ENCODE peak calls at places on chromosomes 4 and X, in seven cellular contexts. One of them, this sample, is unnamed.

GRCh38 chr4:101304916-101305315 is 42.4 kb downstream of the PPP3CA start:
- DNase-seq in NT2/D1: no peak
- DNase-seq in endodermal cell: no peak
- DNase-seq in cardiac muscle cell: peak; percentile 39
- DNase-seq in heart left ventricle: no peak
- DNase-seq in stomach: no peak
- DNase-seq in left ventricle myocardium inferior: no peak
- DNase-seq in this sample: peak; percentile 14

GRCh38 chr4:169272265-169272886 is 1.6 kb upstream of the SH3RF1 start:
- DNase-seq in stomach: no peak
- DNase-seq in left ventricle myocardium inferior: no peak
- DNase-seq in cardiac muscle cell: peak; percentile 50
- DNase-seq in endodermal cell: no peak
- DNase-seq in heart left ventricle: no peak
- DNase-seq in NT2/D1: no peak
- DNase-seq in this sample: no peak

GRCh38 chr4:165922747-165923146 is 49.7 kb downstream of the TLL1 start:
- DNase-seq in left ventricle myocardium inferior: no peak
- DNase-seq in NT2/D1: no peak
- DNase-seq in cardiac muscle cell: no peak
- DNase-seq in heart left ventricle: no peak
- DNase-seq in stomach: no peak
- DNase-seq in endodermal cell: no peak
- DNase-seq in this sample: no peak

GRCh38 chr4:8035371-8035780 is 95.7 kb upstream of the AFAP1 start:
- DNase-seq in endodermal cell: no peak
- DNase-seq in cardiac muscle cell: peak; percentile 76
- DNase-seq in left ventricle myocardium inferior: no peak
- DNase-seq in heart left ventricle: no peak
- DNase-seq in NT2/D1: no peak
- DNase-seq in stomach: no peak
- DNase-seq in this sample: no peak

GRCh38 chr4:186039697-186040096 is 29.3 kb upstream of the TLR3 start:
- DNase-seq in heart left ventricle: no peak
- DNase-seq in left ventricle myocardium inferior: no peak
- DNase-seq in cardiac muscle cell: no peak
- DNase-seq in NT2/D1: no peak
- DNase-seq in endodermal cell: no peak
- DNase-seq in stomach: no peak
- DNase-seq in this sample: no peak

GRCh38 chr4:40645576-40645975 is 15.9 kb upstream of the RBM47 start:
- DNase-seq in NT2/D1: no peak
- DNase-seq in endodermal cell: no peak
- DNase-seq in left ventricle myocardium inferior: no peak
- DNase-seq in cardiac muscle cell: no peak
- DNase-seq in stomach: no peak
- DNase-seq in heart left ventricle: no peak
- DNase-seq in this sample: no peak

GRCh38 chrX:130109429-130110378 is 593 bp downstream of the ELF4 start:
- DNase-seq in left ventricle myocardium inferior: no peak
- DNase-seq in stomach: no peak
- DNase-seq in cardiac muscle cell: no peak
- DNase-seq in heart left ventricle: no peak
- DNase-seq in endodermal cell: peak; percentile 62
- DNase-seq in NT2/D1: no peak
- DNase-seq in this sample: peak; percentile 60

GRCh38 chr4:168879178-168879577 is 130.9 kb downstream of the CBR4 start:
- DNase-seq in endodermal cell: no peak
- DNase-seq in left ventricle myocardium inferior: no peak
- DNase-seq in stomach: no peak
- DNase-seq in NT2/D1: no peak
- DNase-seq in heart left ventricle: no peak
- DNase-seq in cardiac muscle cell: no peak
- DNase-seq in this sample: no peak

GRCh38 chr4:112005027-112005426 is 140.2 kb upstream of the FAM241A start:
- DNase-seq in stomach: no peak
- DNase-seq in NT2/D1: no peak
- DNase-seq in heart left ventricle: no peak
- DNase-seq in cardiac muscle cell: no peak
- DNase-seq in left ventricle myocardium inferior: no peak
- DNase-seq in endodermal cell: no peak
- DNase-seq in this sample: no peak

GRCh38 chr4:136121431-136121830 is 1410.9 kb downstream of the PCDH18 start:
- DNase-seq in cardiac muscle cell: no peak
- DNase-seq in NT2/D1: no peak
- DNase-seq in heart left ventricle: no peak
- DNase-seq in endodermal cell: no peak
- DNase-seq in left ventricle myocardium inferior: no peak
- DNase-seq in stomach: no peak
- DNase-seq in this sample: no peak

GRCh38 chr4:26557164-26557563 is 26.7 kb upstream of the TBC1D19 start:
- DNase-seq in cardiac muscle cell: peak; percentile 27
- DNase-seq in NT2/D1: no peak
- DNase-seq in left ventricle myocardium inferior: no peak
- DNase-seq in endodermal cell: no peak
- DNase-seq in stomach: no peak
- DNase-seq in heart left ventricle: no peak
- DNase-seq in this sample: no peak

DNA sequence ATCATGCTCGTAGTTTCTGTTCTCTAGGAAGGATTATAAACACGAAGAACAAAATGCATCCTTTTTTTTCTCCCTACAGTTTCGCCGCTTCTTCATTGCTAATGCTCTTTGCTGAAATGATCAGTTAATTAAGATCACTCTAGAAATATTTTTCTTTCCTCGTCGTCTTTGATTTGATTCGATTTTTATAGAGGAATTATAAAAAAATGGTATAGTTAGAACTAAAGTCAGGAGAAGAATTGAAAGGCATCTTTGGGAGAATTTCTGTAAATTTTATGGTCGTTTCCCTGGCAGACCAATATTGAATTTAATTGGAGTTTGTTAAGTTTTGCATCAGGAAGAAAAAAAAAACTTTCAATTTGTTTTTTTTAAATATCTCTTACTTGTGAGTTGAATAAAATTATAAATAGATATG is 1.1 kb upstream of the NKX3-2 start:
- DNase-seq in NT2/D1: no peak
- DNase-seq in stomach: no peak
- DNase-seq in endodermal cell: no peak
- DNase-seq in cardiac muscle cell: no peak
- DNase-seq in left ventricle myocardium inferior: no peak
- DNase-seq in heart left ventricle: no peak
- DNase-seq in this sample: no peak
- H3K27me3 ChIP-seq in NT2/D1: peaks cover 16% of the 10 kb centered on the region
- H3K27me3 ChIP-seq in stomach: peaks cover 100% of the 10 kb centered on the region
- H3K27me3 ChIP-seq in endodermal cell: peaks cover 92% of the 10 kb centered on the region
- H3K27me3 ChIP-seq in cardiac muscle cell: peaks cover 95% of the 10 kb centered on the region
- H3K27me3 ChIP-seq in left ventricle myocardium inferior: peaks cover 100% of the 10 kb centered on the region
- H3K27me3 ChIP-seq in heart left ventricle: peaks cover 100% of the 10 kb centered on the region
- H3K27me3 ChIP-seq in this sample: no peaks in the 10 kb centered on the region

GRCh38 chr4:42401171-42401570 is 3.9 kb downstream of the SHISA3 start:
- DNase-seq in stomach: no peak
- DNase-seq in cardiac muscle cell: no peak
- DNase-seq in NT2/D1: no peak
- DNase-seq in heart left ventricle: no peak
- DNase-seq in endodermal cell: peak; percentile 69
- DNase-seq in left ventricle myocardium inferior: no peak
- DNase-seq in this sample: peak; percentile 40
- H3K27me3 ChIP-seq in stomach: peaks cover 74% of the 10 kb centered on the region
- H3K27me3 ChIP-seq in cardiac muscle cell: peaks cover 90% of the 10 kb centered on the region
- H3K27me3 ChIP-seq in NT2/D1: peaks cover 47% of the 10 kb centered on the region
- H3K27me3 ChIP-seq in heart left ventricle: peaks cover 23% of the 10 kb centered on the region
- H3K27me3 ChIP-seq in endodermal cell: peaks cover 51% of the 10 kb centered on the region
- H3K27me3 ChIP-seq in left ventricle myocardium inferior: peaks cover 37% of the 10 kb centered on the region
- H3K27me3 ChIP-seq in this sample: no peaks in the 10 kb centered on the region

DNA sequence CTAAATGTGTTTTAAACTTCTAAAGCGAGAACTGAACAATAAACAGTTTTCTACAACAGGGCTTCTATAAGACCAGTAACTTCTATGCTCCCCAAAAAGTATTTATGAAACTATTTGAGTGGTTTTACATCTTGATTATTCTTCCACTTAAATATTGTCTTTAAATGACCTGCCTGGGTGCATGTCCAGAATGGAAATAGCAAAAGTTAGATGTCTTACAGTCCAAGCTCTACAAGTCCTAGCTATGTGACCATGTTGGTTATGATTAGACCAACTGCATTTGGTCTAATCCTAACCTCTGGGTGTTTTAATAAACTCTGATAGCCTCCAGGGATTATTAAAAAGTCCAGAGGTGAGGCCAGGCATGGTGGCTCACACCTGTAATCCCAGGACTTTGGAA is 79.0 kb upstream of the ATXN3L start:
- DNase-seq in NT2/D1: no peak
- DNase-seq in stomach: no peak
- DNase-seq in heart left ventricle: no peak
- DNase-seq in endodermal cell: no peak
- DNase-seq in left ventricle myocardium inferior: no peak
- DNase-seq in cardiac muscle cell: no peak
- DNase-seq in this sample: no peak
- H3K27me3 ChIP-seq in NT2/D1: no peaks in the 10 kb centered on the region
- H3K27me3 ChIP-seq in stomach: no peaks in the 10 kb centered on the region
- H3K27me3 ChIP-seq in heart left ventricle: no peaks in the 10 kb centered on the region
- H3K27me3 ChIP-seq in endodermal cell: no peaks in the 10 kb centered on the region
- H3K27me3 ChIP-seq in left ventricle myocardium inferior: no peaks in the 10 kb centered on the region
- H3K27me3 ChIP-seq in cardiac muscle cell: no peaks in the 10 kb centered on the region
- H3K27me3 ChIP-seq in this sample: no peaks in the 10 kb centered on the region

DNA sequence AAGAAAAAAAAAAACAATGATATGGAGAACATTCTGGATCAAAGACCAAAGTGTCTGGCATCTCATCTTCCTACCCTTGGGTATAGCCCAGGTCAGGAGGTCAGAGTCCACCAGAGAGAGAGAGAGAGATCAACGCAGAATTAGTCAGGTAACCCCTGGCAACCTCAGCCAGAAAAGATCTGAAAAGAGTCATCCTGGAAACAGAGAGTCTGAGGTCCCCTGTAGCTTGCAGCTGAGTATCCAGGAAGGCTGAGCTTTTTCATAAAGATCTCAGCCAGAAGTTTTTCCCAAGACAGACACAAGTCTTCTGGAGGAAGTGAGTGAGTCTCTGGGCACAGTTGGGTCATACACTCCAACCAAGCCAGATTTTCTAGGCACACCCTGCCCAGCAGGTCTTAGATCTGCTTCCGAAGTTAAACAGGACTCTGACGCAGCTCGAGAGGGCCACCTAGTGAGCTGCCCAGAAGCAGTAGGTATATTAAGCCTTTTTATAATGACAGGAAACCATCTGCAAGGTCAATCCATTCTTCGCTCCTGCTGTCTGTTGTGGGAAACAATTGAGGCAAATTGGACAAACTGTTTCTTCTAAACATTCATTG is 35.7 kb downstream of the ACE2 start:
- DNase-seq in stomach: peak; percentile 76
- DNase-seq in heart left ventricle: peak; percentile 33
- DNase-seq in NT2/D1: peak; percentile 32
- DNase-seq in endodermal cell: peak; percentile 86
- DNase-seq in cardiac muscle cell: peak; percentile 81
- DNase-seq in left ventricle myocardium inferior: peak; percentile 40
- DNase-seq in this sample: peak; percentile 67
- H3K27me3 ChIP-seq in stomach: no peaks in the 10 kb centered on the region
- H3K27me3 ChIP-seq in heart left ventricle: no peaks in the 10 kb centered on the region
- H3K27me3 ChIP-seq in NT2/D1: no peaks in the 10 kb centered on the region
- H3K27me3 ChIP-seq in endodermal cell: no peaks in the 10 kb centered on the region
- H3K27me3 ChIP-seq in cardiac muscle cell: no peaks in the 10 kb centered on the region
- H3K27me3 ChIP-seq in left ventricle myocardium inferior: no peaks in the 10 kb centered on the region
- H3K27me3 ChIP-seq in this sample: peaks cover 5% of the 10 kb centered on the region

This sample was measured in HAP-1.